ENCODE peak calls at places on chromosomes 13 and 19, in nine cellular contexts. X, T, S, A, I, J, K, F and P are unnamed samples.

GRCh38 chr13:34070544-34071303 is 252.8 kb downstream of the RFC3 start:
- DNase-seq in X (no peak), T (no peak), S (no peak), A (no peak), I (no peak), J (no peak), K (no peak), F (no peak), P (no peak)

GRCh38 chr13:28384789-28385188 is 110.1 kb downstream of the FLT1 start:
- DNase-seq in X (no peak), T (no peak), S (no peak), A (no peak), I (no peak), J (no peak), K (no peak), F (no peak), P (no peak)

GRCh38 chr19:6125571-6125989 is 9.9 kb upstream of the ACSBG2 start:
- DNase-seq in X (peak; percentile 41), T (peak; percentile 76), S (no peak), A (peak; percentile 64), I (peak; percentile 67), J (no peak), K (peak; percentile 71), F (peak; percentile 41), P (peak; percentile 71)

GRCh38 chr13:113022391-113023216 is 53.6 kb downstream of the MCF2L start:
- DNase-seq in X (no peak), T (no peak), S (no peak), A (no peak), I (no peak), J (no peak), K (no peak), F (no peak), P (no peak)

GRCh38 chr19:4268816-4269430 is 10.1 kb upstream of the SHD start:
- DNase-seq in X (no peak), T (no peak), S (no peak), A (no peak), I (no peak), J (no peak), K (no peak), F (no peak), P (no peak)

GRCh38 chr19:30719991-30720329 is 347.8 kb downstream of the ZNF536 start:
- DNase-seq in X (peak; percentile 16), T (no peak), S (no peak), A (no peak), I (peak; percentile 12), J (no peak), K (no peak), F (peak; percentile 37), P (no peak)

GRCh38 chr19:703651-704446 is 4.9 kb upstream of the PALM start:
- DNase-seq in X (peak; percentile 76), T (peak; percentile 39), S (peak; percentile 84), A (peak; percentile 75), I (peak; percentile 57), J (peak; percentile 94), K (peak; percentile 84), F (peak; percentile 91), P (peak; percentile 47)

GRCh38 chr13:35512271-35512920 is 35.9 kb upstream of the MAB21L1 start:
- DNase-seq in X (peak; percentile 42), T (no peak), S (peak; percentile 23), A (no peak), I (peak; percentile 97), J (no peak), K (no peak), F (no peak), P (no peak)

DNA sequence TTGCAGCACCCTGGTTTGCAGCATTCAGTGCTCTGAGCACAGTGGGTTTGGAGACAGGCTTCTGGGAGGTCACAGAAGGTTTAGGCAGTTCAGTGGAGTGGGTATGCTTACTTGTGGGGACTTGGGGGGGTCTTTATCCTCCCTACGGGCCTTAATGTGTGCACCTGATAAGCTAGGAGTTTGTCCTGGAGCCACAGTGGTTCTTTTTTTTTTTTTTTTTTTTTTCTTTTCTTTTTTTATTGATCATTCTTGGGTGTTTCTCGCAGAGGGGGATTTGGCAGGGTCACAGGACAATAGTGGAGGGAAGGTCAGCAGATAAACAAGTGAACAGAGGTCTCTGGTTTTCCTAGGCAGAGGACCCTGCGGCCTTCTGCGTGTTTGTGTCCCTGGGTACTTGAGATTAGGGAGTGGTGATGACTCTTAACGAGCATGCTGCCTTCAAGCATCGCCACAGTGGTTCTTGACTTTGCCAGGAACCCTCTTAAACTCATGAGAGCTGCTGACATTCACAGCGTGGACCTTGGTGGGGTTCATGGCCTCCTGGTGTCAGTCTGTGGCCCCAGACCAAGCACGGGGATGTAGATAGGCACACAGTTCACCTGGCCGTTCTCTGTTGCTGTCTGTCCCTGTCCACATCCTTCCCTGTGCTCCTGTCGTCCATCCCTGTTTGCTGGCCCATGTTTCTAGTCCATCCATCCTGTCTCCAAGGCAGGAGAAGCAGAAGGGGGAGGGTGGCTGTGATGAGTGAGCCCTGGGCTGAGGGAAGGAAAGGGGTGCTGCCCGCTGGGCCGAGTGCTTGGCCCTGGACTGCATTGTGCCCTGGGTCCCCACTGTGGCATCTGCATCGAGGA is 2.7 kb downstream of the EGLN2 start:
- DNase-seq in X (no peak), T (no peak), S (no peak), A (peak; percentile 57), I (no peak), J (peak; percentile 59), K (no peak), F (no peak), P (no peak)
- H3K27ac ChIP-seq in X (peak overlapping the region; percentile 98), T (peak overlapping the region; percentile 88), S (peak overlapping the region; percentile 67), A (peak overlapping the region; percentile 93), I (peak overlapping the region; percentile 0), J (no peak overlapping the region), K (peak overlapping the region; percentile 97), F (peak overlapping the region; percentile 83), P (peak overlapping the region; percentile 52)

DNA sequence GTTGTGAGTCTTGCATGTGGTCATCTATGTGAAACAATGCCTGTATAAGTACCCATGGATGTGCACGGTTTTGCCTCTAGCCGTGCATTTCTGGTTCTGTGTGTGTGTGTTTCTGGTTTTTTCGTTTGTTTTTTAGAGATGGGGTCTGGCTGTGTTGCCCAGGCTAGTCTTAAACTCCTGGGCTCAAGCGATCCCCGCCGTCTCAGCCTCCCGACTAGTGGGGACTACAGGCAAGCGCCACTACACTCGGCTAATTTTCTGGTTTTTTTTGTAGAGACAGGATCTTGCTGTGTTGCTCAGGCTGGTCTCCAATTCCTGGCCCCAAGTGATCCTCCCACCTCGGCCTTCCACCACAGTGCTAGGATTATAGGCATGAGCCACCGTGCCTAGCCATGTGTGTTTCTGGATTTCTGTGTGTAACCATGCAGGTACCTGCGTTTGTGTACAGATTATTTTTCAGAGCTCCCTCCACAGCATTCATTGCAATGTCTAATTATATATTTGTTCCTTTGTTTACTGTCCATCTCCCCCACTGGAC is 15.9 kb upstream of the FOSB start:
- DNase-seq in X (no peak), T (no peak), S (no peak), A (no peak), I (no peak), J (no peak), K (no peak), F (no peak), P (no peak)
- H3K4me1 ChIP-seq in X (peaks cover 32% of the 10 kb centered on the region), T (peaks cover 40% of the 10 kb centered on the region), S (peaks cover 15% of the 10 kb centered on the region), A (no peaks in the 10 kb centered on the region), I (peaks cover 14% of the 10 kb centered on the region), J (no peaks in the 10 kb centered on the region), K (peaks cover 39% of the 10 kb centered on the region), F (no peaks in the 10 kb centered on the region), P (peaks cover 21% of the 10 kb centered on the region)

GRCh38 chr19:45216677-45217076 is 28.5 kb downstream of the EXOC3L2 start:
- DNase-seq in X (no peak), T (no peak), S (no peak), A (no peak), I (no peak), J (no peak), K (no peak), F (no peak), P (no peak)

GRCh38 chr19:45211751-45212381 is 33.3 kb downstream of the BLOC1S3 start:
- DNase-seq in X (no peak), T (no peak), S (no peak), A (peak; percentile 33), I (no peak), J (peak; percentile 80), K (no peak), F (peak; percentile 77), P (no peak)

GRCh38 chr19:45217193-45217956 is 27.8 kb downstream of the EXOC3L2 start:
- DNase-seq in X (no peak), T (no peak), S (no peak), A (no peak), I (no peak), J (peak; percentile 76), K (no peak), F (no peak), P (no peak)

GRCh38 chr19:45215391-45216191 is 29.6 kb downstream of the EXOC3L2 start:
- DNase-seq in X (no peak), T (no peak), S (no peak), A (peak; percentile 30), I (no peak), J (peak; percentile 76), K (no peak), F (peak; percentile 32), P (no peak)

GRCh38 chr19:45213031-45213430 is 32.2 kb downstream of the EXOC3L2 start:
- DNase-seq in X (no peak), T (no peak), S (no peak), A (no peak), I (no peak), J (no peak), K (no peak), F (no peak), P (no peak)
- H3K27me3 ChIP-seq in X (no peaks in the 10 kb centered on the region), T (peaks cover 5% of the 10 kb centered on the region), S (no peaks in the 10 kb centered on the region), A (no peaks in the 10 kb centered on the region), I (peaks cover 25% of the 10 kb centered on the region), J (no peaks in the 10 kb centered on the region), K (peaks cover 47% of the 10 kb centered on the region), F (no peaks in the 10 kb centered on the region), P (peaks cover 6% of the 10 kb centered on the region)

DNA sequence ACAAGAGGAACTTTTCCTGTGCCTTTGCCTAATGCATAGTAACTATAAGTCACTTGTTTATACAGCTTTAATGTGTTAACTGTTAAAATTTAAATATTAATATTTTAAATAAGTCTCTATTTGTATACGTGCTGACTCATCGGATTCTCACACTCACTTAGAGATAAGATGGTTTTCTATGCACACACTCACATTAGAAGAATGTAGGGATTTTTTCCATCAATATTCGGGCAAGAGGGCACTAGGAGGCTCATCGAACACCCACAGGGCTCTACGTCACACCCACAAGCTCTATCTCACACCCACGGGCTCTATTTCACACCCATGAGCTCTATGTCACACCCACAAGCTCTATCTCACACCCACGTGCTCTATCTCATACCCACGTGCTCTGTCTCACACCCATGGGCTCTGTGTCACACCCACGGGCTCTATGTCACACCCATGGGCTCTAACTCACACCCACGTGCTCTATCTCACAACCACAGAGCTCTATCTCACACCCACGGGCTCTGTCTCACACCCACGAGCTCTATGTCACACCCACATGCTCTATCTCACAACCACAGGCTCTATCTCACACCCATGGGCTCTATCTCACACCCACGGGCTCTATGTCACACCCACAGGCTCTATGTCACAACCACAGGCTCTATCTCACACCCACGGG is 73.4 kb downstream of the COL4A2 start:
- DNase-seq in X (no peak), T (no peak), S (no peak), A (no peak), I (peak; percentile 91), J (peak; percentile 34), K (no peak), F (no peak), P (no peak)
- H3K27ac ChIP-seq in X (peak overlapping the region; percentile 51), T (no peak overlapping the region), S (no peak overlapping the region), A (peak overlapping the region; percentile 51), I (peak overlapping the region; percentile 68), J (peak overlapping the region; percentile 67), K (peak overlapping the region; percentile 1), F (no peak overlapping the region), P (no peak overlapping the region)

GRCh38 chr19:48248081-48248833 is 7.5 kb downstream of the CARD8 start:
- DNase-seq in X (no peak), T (no peak), S (no peak), A (no peak), I (no peak), J (no peak), K (no peak), F (no peak), P (no peak)
- H3K4me1 ChIP-seq in X (peaks cover under 1% of the 10 kb centered on the region), T (peaks cover 81% of the 10 kb centered on the region), S (no peaks in the 10 kb centered on the region), A (peaks cover 5% of the 10 kb centered on the region), I (no peaks in the 10 kb centered on the region), J (no peaks in the 10 kb centered on the region), K (no peaks in the 10 kb centered on the region), F (no peaks in the 10 kb centered on the region), P (peaks cover 22% of the 10 kb centered on the region)

GRCh38 chr19:29318581-29318980 is 105.6 kb upstream of the UQCRFS1 start:
- DNase-seq in X (no peak), T (no peak), S (no peak), A (no peak), I (no peak), J (no peak), K (no peak), F (no peak), P (no peak)
- H3K27me3 ChIP-seq in X (no peaks in the 10 kb centered on the region), T (peaks cover 2% of the 10 kb centered on the region), S (no peaks in the 10 kb centered on the region), A (no peaks in the 10 kb centered on the region), I (no peaks in the 10 kb centered on the region), J (no peaks in the 10 kb centered on the region), K (no peaks in the 10 kb centered on the region), F (no peaks in the 10 kb centered on the region), P (peaks cover 13% of the 10 kb centered on the region)